ENCODE peak calls at places on chromosomes 4 and X, in nine cellular contexts. U is sigmoid colon, N is cardiac muscle cell, I is mammary epithelial cell, T is mucosa of descending colon, C is fibroblast of the aortic adventitia, L is fibroblast of pulmonary artery, M is HepG2, A is thoracic aorta. Z is an unnamed sample.

GRCh38 chr4:134328741-134329140 is 127.2 kb upstream of the PABPC4L start:
- DNase-seq in U (no peak), N (no peak), I (no peak), T (no peak), C (no peak), L (no peak), M (no peak), A (no peak), Z (no peak)

GRCh38 chrX:3743821-3744439 is 30.5 kb upstream of the PRKX start:
- DNase-seq in U (no peak), N (no peak), I (no peak), T (no peak), C (no peak), L (no peak), M (no peak), A (no peak), Z (no peak)

GRCh38 chr4:185730849-185731608 is 81.0 kb downstream of the SORBS2 start:
- DNase-seq in U (no peak), N (no peak), I (peak; percentile 80), T (no peak), C (peak; percentile 78), L (peak; percentile 72), M (no peak), A (no peak), Z (no peak)

GRCh38 chr4:151753056-151753455 is 7.8 kb downstream of the GATB start:
- DNase-seq in U (no peak), N (no peak), I (peak; percentile 91), T (no peak), C (peak; percentile 3), L (peak; percentile 33), M (no peak), A (no peak), Z (no peak)

GRCh38 chrX:119753639-119754257 is 4.6 kb upstream of the SOWAHD start:
- DNase-seq in U (no peak), N (peak; percentile 49), I (no peak), T (no peak), C (peak; percentile 47), L (peak; percentile 64), M (peak; percentile 25), A (no peak), Z (no peak)

GRCh38 chr4:25938251-25939186 is 24.5 kb downstream of the SMIM20 start:
- DNase-seq in U (no peak), N (no peak), I (peak; percentile 70), T (no peak), C (peak; percentile 72), L (peak; percentile 53), M (no peak), A (no peak), Z (no peak)

GRCh38 chr4:100826808-100827548 is 309.2 kb upstream of the EMCN start:
- DNase-seq in U (no peak), N (no peak), I (no peak), T (no peak), C (no peak), L (no peak), M (no peak), A (no peak), Z (no peak)

GRCh38 chrX:112670290-112670689 is 9.4 kb downstream of the LHFPL1 start:
- DNase-seq in U (no peak), N (no peak), I (no peak), T (no peak), C (no peak), L (no peak), M (no peak), A (no peak), Z (no peak)

GRCh38 chrX:108303682-108304081 is 134.5 kb downstream of the COL4A6 start:
- DNase-seq in U (no peak), N (no peak), I (no peak), T (no peak), C (no peak), L (no peak), M (no peak), A (no peak), Z (no peak)

GRCh38 chrX:3286196-3286920 is 60.1 kb downstream of the MXRA5 start:
- DNase-seq in U (no peak), N (no peak), I (peak; percentile 72), T (no peak), C (peak; percentile 79), L (peak; percentile 72), M (no peak), A (no peak), Z (no peak)

GRCh38 chrX:137194164-137194563 is 160.4 kb upstream of the GPR101 start:
- DNase-seq in U (no peak), N (peak; percentile 49), I (peak; percentile 7), T (no peak), C (peak; percentile 39), L (peak; percentile 21), M (peak; percentile 12), A (no peak), Z (no peak)

GRCh38 chr4:165464813-165465381 is 86.1 kb downstream of the CPE start:
- DNase-seq in U (no peak), N (peak; percentile 54), I (no peak), T (no peak), C (peak; percentile 80), L (peak; percentile 72), M (peak; percentile 18), A (no peak), Z (no peak)
- H3K4me3 ChIP-seq in U (no peak overlapping the region), N (no peak overlapping the region), I (no peak overlapping the region), T (no peak overlapping the region), C (no peak overlapping the region), L (no peak overlapping the region), M (no peak overlapping the region), A (no peak overlapping the region), Z (no peak overlapping the region)

GRCh38 chr4:105541420-105541819 is 11.0 kb upstream of the ARHGEF38 start:
- DNase-seq in U (no peak), N (no peak), I (no peak), T (no peak), C (no peak), L (no peak), M (no peak), A (no peak), Z (no peak)
- H3K4me3 ChIP-seq in U (no peak overlapping the region), N (no peak overlapping the region), I (no peak overlapping the region), T (no peak overlapping the region), C (no peak overlapping the region), L (no peak overlapping the region), M (no peak overlapping the region), A (no peak overlapping the region), Z (no peak overlapping the region)

GRCh38 chrX:265502-265901 is 15.7 kb upstream of the PLCXD1 start:
- DNase-seq in U (peak; percentile 49), N (no peak), I (no peak), T (peak; percentile 19), C (no peak), L (no peak), M (no peak), A (no peak), Z (no peak)
- H3K4me3 ChIP-seq in U (no peak overlapping the region), N (no peak overlapping the region), I (no peak overlapping the region), T (no peak overlapping the region), C (no peak overlapping the region), L (no peak overlapping the region), M (no peak overlapping the region), A (no peak overlapping the region), Z (no peak overlapping the region)

GRCh38 chrX:110944793-110945466 is 149.3 kb upstream of the CHRDL1 start:
- DNase-seq in U (no peak), N (peak; percentile 0), I (peak; percentile 69), T (no peak), C (peak; percentile 10), L (no peak), M (no peak), A (no peak), Z (no peak)
- H3K4me3 ChIP-seq in U (peak overlapping the region; percentile 5), N (no peak overlapping the region), I (peak overlapping the region; percentile 50), T (no peak overlapping the region), C (peak overlapping the region; percentile 58), L (no peak overlapping the region), M (no peak overlapping the region), A (no peak overlapping the region), Z (no peak overlapping the region)

DNA sequence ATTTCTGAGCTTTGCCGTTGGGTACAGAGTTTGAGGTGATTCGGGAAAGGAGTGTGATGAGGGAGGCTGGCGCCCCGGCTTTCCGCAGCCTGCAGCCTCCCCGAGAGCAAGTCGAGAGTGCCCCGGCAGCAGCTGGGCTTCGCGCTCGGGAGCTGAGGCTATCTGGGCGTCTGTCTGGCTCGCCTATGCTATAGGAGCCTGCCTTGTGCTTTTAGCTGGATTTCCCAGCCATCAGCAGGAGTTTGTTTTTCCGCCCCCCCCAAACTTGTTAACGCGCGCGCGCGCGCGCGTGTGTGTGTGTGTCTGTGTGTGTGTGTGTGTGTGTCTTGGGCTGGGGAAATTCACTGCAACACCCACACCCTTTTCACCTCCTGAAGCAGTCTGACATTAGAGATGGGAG is 765 bp upstream of the DGKK start:
- DNase-seq in U (no peak), N (peak; percentile 11), I (no peak), T (no peak), C (no peak), L (no peak), M (no peak), A (no peak), Z (no peak)
- H3K4me3 ChIP-seq in U (no peak overlapping the region), N (peak overlapping the region; percentile 25), I (no peak overlapping the region), T (no peak overlapping the region), C (no peak overlapping the region), L (no peak overlapping the region), M (peak overlapping the region; percentile 16), A (no peak overlapping the region), Z (no peak overlapping the region)

DNA sequence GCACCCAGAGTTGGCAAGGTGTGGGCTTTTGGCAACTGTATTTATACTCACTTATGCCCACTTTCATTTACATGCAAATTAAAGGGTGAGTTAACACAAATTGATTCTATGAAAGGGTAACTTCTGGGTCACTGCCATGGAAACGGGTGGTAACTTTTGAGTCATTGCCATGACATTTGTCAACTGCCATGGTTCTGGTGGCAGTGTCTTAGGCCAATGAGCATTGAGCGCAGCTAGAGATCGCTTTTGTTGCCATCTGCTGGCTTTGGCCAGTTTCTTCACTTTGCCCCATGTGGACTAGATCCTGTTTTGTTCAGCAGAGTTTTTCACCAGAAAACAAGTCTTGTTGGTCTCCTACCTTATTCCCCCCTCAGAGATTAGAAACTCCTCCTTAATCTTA is 170.8 kb upstream of the NUDT6 start:
- DNase-seq in U (no peak), N (no peak), I (no peak), T (no peak), C (no peak), L (no peak), M (peak; percentile 2), A (no peak), Z (no peak)
- H3K4me3 ChIP-seq in U (no peak overlapping the region), N (no peak overlapping the region), I (no peak overlapping the region), T (no peak overlapping the region), C (no peak overlapping the region), L (no peak overlapping the region), M (no peak overlapping the region), A (no peak overlapping the region), Z (no peak overlapping the region)

GRCh38 chr4:75715105-75715799 is 9.1 kb upstream of the USO1 start:
- DNase-seq in U (no peak), N (no peak), I (no peak), T (no peak), C (peak; percentile 76), L (peak; percentile 31), M (no peak), A (no peak), Z (no peak)
- H3K4me3 ChIP-seq in U (no peak overlapping the region), N (no peak overlapping the region), I (no peak overlapping the region), T (no peak overlapping the region), C (peak overlapping the region; percentile 25), L (no peak overlapping the region), M (no peak overlapping the region), A (peak overlapping the region; percentile 3), Z (no peak overlapping the region)

Z was measured in uterus.